ENCODE peak calls at places on chromosomes 2 and 18, in nine cellular contexts. One of them, this sample, is unnamed.
A peak's percentile ranks its signal among the peaks of the same experiment; 100 is the strongest.

GRCh38 chr2:207240649-207241048 is 74.9 kb upstream of the KLF7 start:
- DNase-seq in pons: no peak
- DNase-seq in activated CD4-positive, alpha-beta T cell treated with anti-CD3 and anti-CD28 coated beads, Interleukin-2, amount 50 U/mL, for 48 hours: no peak
- DNase-seq in foreskin melanocyte: no peak
- DNase-seq in nucleus accumbens: no peak
- DNase-seq in NCI-H345: no peak
- DNase-seq in cardiac muscle cell: no peak
- DNase-seq in stimulated activated CD4-positive, alpha-beta T cell treated with anti-CD3 and anti-CD28 coated beads, Interleukin-2, amount 100 ng/mL, for 24 hours: no peak
- DNase-seq in foreskin fibroblast: no peak
- DNase-seq in this sample: peak; percentile 49

GRCh38 chr2:121723316-121723715 is 13.4 kb downstream of the NIFK start:
- DNase-seq in pons: no peak
- DNase-seq in activated CD4-positive, alpha-beta T cell treated with anti-CD3 and anti-CD28 coated beads, Interleukin-2, amount 50 U/mL, for 48 hours: no peak
- DNase-seq in foreskin melanocyte: no peak
- DNase-seq in nucleus accumbens: no peak
- DNase-seq in NCI-H345: no peak
- DNase-seq in cardiac muscle cell: no peak
- DNase-seq in stimulated activated CD4-positive, alpha-beta T cell treated with anti-CD3 and anti-CD28 coated beads, Interleukin-2, amount 100 ng/mL, for 24 hours: no peak
- DNase-seq in foreskin fibroblast: no peak
- DNase-seq in this sample: no peak

GRCh38 chr2:174716785-174717184 is 47.5 kb downstream of the CHRNA1 start:
- DNase-seq in pons: no peak
- DNase-seq in activated CD4-positive, alpha-beta T cell treated with anti-CD3 and anti-CD28 coated beads, Interleukin-2, amount 50 U/mL, for 48 hours: no peak
- DNase-seq in foreskin melanocyte: no peak
- DNase-seq in nucleus accumbens: no peak
- DNase-seq in NCI-H345: no peak
- DNase-seq in cardiac muscle cell: no peak
- DNase-seq in stimulated activated CD4-positive, alpha-beta T cell treated with anti-CD3 and anti-CD28 coated beads, Interleukin-2, amount 100 ng/mL, for 24 hours: no peak
- DNase-seq in foreskin fibroblast: no peak
- DNase-seq in this sample: no peak

GRCh38 chr2:233802132-233802815 is 24.1 kb downstream of the MROH2A start:
- DNase-seq in pons: no peak
- DNase-seq in activated CD4-positive, alpha-beta T cell treated with anti-CD3 and anti-CD28 coated beads, Interleukin-2, amount 50 U/mL, for 48 hours: no peak
- DNase-seq in foreskin melanocyte: no peak
- DNase-seq in nucleus accumbens: no peak
- DNase-seq in NCI-H345: no peak
- DNase-seq in cardiac muscle cell: no peak
- DNase-seq in stimulated activated CD4-positive, alpha-beta T cell treated with anti-CD3 and anti-CD28 coated beads, Interleukin-2, amount 100 ng/mL, for 24 hours: no peak
- DNase-seq in foreskin fibroblast: no peak
- DNase-seq in this sample: no peak

GRCh38 chr2:140465301-140465700 is 1665.5 kb downstream of the LRP1B start:
- DNase-seq in pons: peak; percentile 95
- DNase-seq in activated CD4-positive, alpha-beta T cell treated with anti-CD3 and anti-CD28 coated beads, Interleukin-2, amount 50 U/mL, for 48 hours: no peak
- DNase-seq in foreskin melanocyte: peak; percentile 58
- DNase-seq in nucleus accumbens: no peak
- DNase-seq in NCI-H345: no peak
- DNase-seq in cardiac muscle cell: no peak
- DNase-seq in stimulated activated CD4-positive, alpha-beta T cell treated with anti-CD3 and anti-CD28 coated beads, Interleukin-2, amount 100 ng/mL, for 24 hours: no peak
- DNase-seq in foreskin fibroblast: no peak
- DNase-seq in this sample: no peak

GRCh38 chr2:23367760-23368159 is 17.2 kb upstream of the KLHL29 start:
- DNase-seq in pons: no peak
- DNase-seq in activated CD4-positive, alpha-beta T cell treated with anti-CD3 and anti-CD28 coated beads, Interleukin-2, amount 50 U/mL, for 48 hours: no peak
- DNase-seq in foreskin melanocyte: no peak
- DNase-seq in nucleus accumbens: no peak
- DNase-seq in NCI-H345: no peak
- DNase-seq in cardiac muscle cell: no peak
- DNase-seq in stimulated activated CD4-positive, alpha-beta T cell treated with anti-CD3 and anti-CD28 coated beads, Interleukin-2, amount 100 ng/mL, for 24 hours: no peak
- DNase-seq in foreskin fibroblast: no peak
- DNase-seq in this sample: no peak

GRCh38 chr2:95356821-95357700 is 45.4 kb upstream of the FAHD2A start:
- DNase-seq in pons: no peak
- DNase-seq in activated CD4-positive, alpha-beta T cell treated with anti-CD3 and anti-CD28 coated beads, Interleukin-2, amount 50 U/mL, for 48 hours: no peak
- DNase-seq in foreskin melanocyte: no peak
- DNase-seq in nucleus accumbens: no peak
- DNase-seq in NCI-H345: no peak
- DNase-seq in cardiac muscle cell: no peak
- DNase-seq in stimulated activated CD4-positive, alpha-beta T cell treated with anti-CD3 and anti-CD28 coated beads, Interleukin-2, amount 100 ng/mL, for 24 hours: no peak
- DNase-seq in foreskin fibroblast: no peak
- DNase-seq in this sample: no peak

GRCh38 chr2:134253117-134253704 is 661 bp upstream of the MGAT5 start:
- DNase-seq in pons: no peak
- DNase-seq in activated CD4-positive, alpha-beta T cell treated with anti-CD3 and anti-CD28 coated beads, Interleukin-2, amount 50 U/mL, for 48 hours: no peak
- DNase-seq in foreskin melanocyte: no peak
- DNase-seq in nucleus accumbens: no peak
- DNase-seq in NCI-H345: no peak
- DNase-seq in cardiac muscle cell: no peak
- DNase-seq in stimulated activated CD4-positive, alpha-beta T cell treated with anti-CD3 and anti-CD28 coated beads, Interleukin-2, amount 100 ng/mL, for 24 hours: no peak
- DNase-seq in foreskin fibroblast: no peak
- DNase-seq in this sample: no peak

GRCh38 chr2:191740016-191740419 is 62.1 kb downstream of the NABP1 start:
- DNase-seq in pons: no peak
- DNase-seq in activated CD4-positive, alpha-beta T cell treated with anti-CD3 and anti-CD28 coated beads, Interleukin-2, amount 50 U/mL, for 48 hours: peak; percentile 4
- DNase-seq in foreskin melanocyte: no peak
- DNase-seq in nucleus accumbens: no peak
- DNase-seq in NCI-H345: no peak
- DNase-seq in cardiac muscle cell: no peak
- DNase-seq in stimulated activated CD4-positive, alpha-beta T cell treated with anti-CD3 and anti-CD28 coated beads, Interleukin-2, amount 100 ng/mL, for 24 hours: peak; percentile 10
- DNase-seq in foreskin fibroblast: no peak
- DNase-seq in this sample: no peak

GRCh38 chr2:164495491-164496223 is 125.6 kb downstream of the GRB14 start:
- DNase-seq in pons: peak; percentile 95
- DNase-seq in activated CD4-positive, alpha-beta T cell treated with anti-CD3 and anti-CD28 coated beads, Interleukin-2, amount 50 U/mL, for 48 hours: no peak
- DNase-seq in foreskin melanocyte: peak; percentile 70
- DNase-seq in nucleus accumbens: peak; percentile 29
- DNase-seq in NCI-H345: no peak
- DNase-seq in cardiac muscle cell: peak; percentile 14
- DNase-seq in stimulated activated CD4-positive, alpha-beta T cell treated with anti-CD3 and anti-CD28 coated beads, Interleukin-2, amount 100 ng/mL, for 24 hours: no peak
- DNase-seq in foreskin fibroblast: peak; percentile 14
- DNase-seq in this sample: peak; percentile 53

GRCh38 chr2:232350804-232351685 is 27.5 kb upstream of the ALPP start:
- DNase-seq in pons: no peak
- DNase-seq in activated CD4-positive, alpha-beta T cell treated with anti-CD3 and anti-CD28 coated beads, Interleukin-2, amount 50 U/mL, for 48 hours: no peak
- DNase-seq in foreskin melanocyte: no peak
- DNase-seq in nucleus accumbens: no peak
- DNase-seq in NCI-H345: peak; percentile 12
- DNase-seq in cardiac muscle cell: peak; percentile 33
- DNase-seq in stimulated activated CD4-positive, alpha-beta T cell treated with anti-CD3 and anti-CD28 coated beads, Interleukin-2, amount 100 ng/mL, for 24 hours: no peak
- DNase-seq in foreskin fibroblast: no peak
- DNase-seq in this sample: no peak

GRCh38 chr18:79532690-79533058 is 136.9 kb downstream of the NFATC1 start:
- DNase-seq in pons: no peak
- DNase-seq in activated CD4-positive, alpha-beta T cell treated with anti-CD3 and anti-CD28 coated beads, Interleukin-2, amount 50 U/mL, for 48 hours: no peak
- DNase-seq in foreskin melanocyte: no peak
- DNase-seq in nucleus accumbens: no peak
- DNase-seq in NCI-H345: no peak
- DNase-seq in cardiac muscle cell: no peak
- DNase-seq in stimulated activated CD4-positive, alpha-beta T cell treated with anti-CD3 and anti-CD28 coated beads, Interleukin-2, amount 100 ng/mL, for 24 hours: no peak
- DNase-seq in foreskin fibroblast: no peak
- DNase-seq in this sample: no peak

GRCh38 chr2:154945977-154946376 is 247.5 kb downstream of the KCNJ3 start:
- DNase-seq in pons: no peak
- DNase-seq in activated CD4-positive, alpha-beta T cell treated with anti-CD3 and anti-CD28 coated beads, Interleukin-2, amount 50 U/mL, for 48 hours: no peak
- DNase-seq in foreskin melanocyte: no peak
- DNase-seq in nucleus accumbens: no peak
- DNase-seq in NCI-H345: no peak
- DNase-seq in cardiac muscle cell: no peak
- DNase-seq in stimulated activated CD4-positive, alpha-beta T cell treated with anti-CD3 and anti-CD28 coated beads, Interleukin-2, amount 100 ng/mL, for 24 hours: no peak
- DNase-seq in foreskin fibroblast: no peak
- DNase-seq in this sample: no peak

GRCh38 chr2:14752294-14752693 is 119.8 kb downstream of the LRATD1 start:
- DNase-seq in pons: no peak
- DNase-seq in activated CD4-positive, alpha-beta T cell treated with anti-CD3 and anti-CD28 coated beads, Interleukin-2, amount 50 U/mL, for 48 hours: no peak
- DNase-seq in foreskin melanocyte: no peak
- DNase-seq in nucleus accumbens: no peak
- DNase-seq in NCI-H345: peak; percentile 24
- DNase-seq in cardiac muscle cell: no peak
- DNase-seq in stimulated activated CD4-positive, alpha-beta T cell treated with anti-CD3 and anti-CD28 coated beads, Interleukin-2, amount 100 ng/mL, for 24 hours: no peak
- DNase-seq in foreskin fibroblast: no peak
- DNase-seq in this sample: no peak

GRCh38 chr18:37534627-37535026 is 31.0 kb downstream of the CELF4 start:
- DNase-seq in pons: no peak
- DNase-seq in activated CD4-positive, alpha-beta T cell treated with anti-CD3 and anti-CD28 coated beads, Interleukin-2, amount 50 U/mL, for 48 hours: no peak
- DNase-seq in foreskin melanocyte: no peak
- DNase-seq in nucleus accumbens: no peak
- DNase-seq in NCI-H345: no peak
- DNase-seq in cardiac muscle cell: no peak
- DNase-seq in stimulated activated CD4-positive, alpha-beta T cell treated with anti-CD3 and anti-CD28 coated beads, Interleukin-2, amount 100 ng/mL, for 24 hours: no peak
- DNase-seq in foreskin fibroblast: no peak
- DNase-seq in this sample: no peak

GRCh38 chr2:33104052-33104623 is 157.4 kb downstream of the LTBP1 start:
- DNase-seq in pons: no peak
- DNase-seq in activated CD4-positive, alpha-beta T cell treated with anti-CD3 and anti-CD28 coated beads, Interleukin-2, amount 50 U/mL, for 48 hours: no peak
- DNase-seq in foreskin melanocyte: no peak
- DNase-seq in nucleus accumbens: no peak
- DNase-seq in NCI-H345: no peak
- DNase-seq in cardiac muscle cell: no peak
- DNase-seq in stimulated activated CD4-positive, alpha-beta T cell treated with anti-CD3 and anti-CD28 coated beads, Interleukin-2, amount 100 ng/mL, for 24 hours: no peak
- DNase-seq in foreskin fibroblast: peak; percentile 47
- DNase-seq in this sample: peak; percentile 58

GRCh38 chr2:16401761-16402300 is 263.8 kb downstream of the CYRIA start:
- DNase-seq in pons: no peak
- DNase-seq in activated CD4-positive, alpha-beta T cell treated with anti-CD3 and anti-CD28 coated beads, Interleukin-2, amount 50 U/mL, for 48 hours: no peak
- DNase-seq in foreskin melanocyte: no peak
- DNase-seq in nucleus accumbens: no peak
- DNase-seq in NCI-H345: no peak
- DNase-seq in cardiac muscle cell: no peak
- DNase-seq in stimulated activated CD4-positive, alpha-beta T cell treated with anti-CD3 and anti-CD28 coated beads, Interleukin-2, amount 100 ng/mL, for 24 hours: no peak
- DNase-seq in foreskin fibroblast: no peak
- DNase-seq in this sample: no peak

GRCh38 chr18:76553715-76554603 is 58.9 kb upstream of the ZNF516 start:
- DNase-seq in pons: peak; percentile 17
- DNase-seq in activated CD4-positive, alpha-beta T cell treated with anti-CD3 and anti-CD28 coated beads, Interleukin-2, amount 50 U/mL, for 48 hours: no peak
- DNase-seq in foreskin melanocyte: no peak
- DNase-seq in nucleus accumbens: no peak
- DNase-seq in NCI-H345: no peak
- DNase-seq in cardiac muscle cell: no peak
- DNase-seq in stimulated activated CD4-positive, alpha-beta T cell treated with anti-CD3 and anti-CD28 coated beads, Interleukin-2, amount 100 ng/mL, for 24 hours: no peak
- DNase-seq in foreskin fibroblast: peak; percentile 66
- DNase-seq in this sample: no peak

GRCh38 chr2:241803387-241804325 is 5.3 kb upstream of the NEU4 start:
- DNase-seq in pons: peak; percentile 29
- DNase-seq in activated CD4-positive, alpha-beta T cell treated with anti-CD3 and anti-CD28 coated beads, Interleukin-2, amount 50 U/mL, for 48 hours: peak; percentile 56
- DNase-seq in foreskin melanocyte: peak; percentile 21
- DNase-seq in nucleus accumbens: peak; percentile 72
- DNase-seq in NCI-H345: peak; percentile 44
- DNase-seq in cardiac muscle cell: peak; percentile 67
- DNase-seq in stimulated activated CD4-positive, alpha-beta T cell treated with anti-CD3 and anti-CD28 coated beads, Interleukin-2, amount 100 ng/mL, for 24 hours: peak; percentile 66
- DNase-seq in foreskin fibroblast: peak; percentile 35
- DNase-seq in this sample: peak; percentile 26

GRCh38 chr2:110126086-110126773 is 10.6 kb upstream of the MALL start:
- DNase-seq in pons: no peak
- DNase-seq in activated CD4-positive, alpha-beta T cell treated with anti-CD3 and anti-CD28 coated beads, Interleukin-2, amount 50 U/mL, for 48 hours: no peak
- DNase-seq in foreskin melanocyte: no peak
- DNase-seq in nucleus accumbens: no peak
- DNase-seq in NCI-H345: peak; percentile 88
- DNase-seq in cardiac muscle cell: no peak
- DNase-seq in stimulated activated CD4-positive, alpha-beta T cell treated with anti-CD3 and anti-CD28 coated beads, Interleukin-2, amount 100 ng/mL, for 24 hours: no peak
- DNase-seq in foreskin fibroblast: no peak
- DNase-seq in this sample: no peak

GRCh38 chr2:102027036-102027702 is 35.4 kb downstream of the IL1R2 start:
- DNase-seq in pons: no peak
- DNase-seq in activated CD4-positive, alpha-beta T cell treated with anti-CD3 and anti-CD28 coated beads, Interleukin-2, amount 50 U/mL, for 48 hours: no peak
- DNase-seq in foreskin melanocyte: no peak
- DNase-seq in nucleus accumbens: no peak
- DNase-seq in NCI-H345: no peak
- DNase-seq in cardiac muscle cell: no peak
- DNase-seq in stimulated activated CD4-positive, alpha-beta T cell treated with anti-CD3 and anti-CD28 coated beads, Interleukin-2, amount 100 ng/mL, for 24 hours: no peak
- DNase-seq in foreskin fibroblast: peak; percentile 81
- DNase-seq in this sample: peak; percentile 94